ENCODE peak calls at places on chromosomes 4 and X, in five cellular contexts. L is GM13977, E is GM12864, G is H9, N is GM06990. Y is an unnamed sample.

GRCh38 chr4:184784628-184785257 is 41.0 kb downstream of the ACSL1 start:
- DNase-seq in L (no peak), E (no peak), G (no peak), N (no peak), Y (no peak)

GRCh38 chr4:78689700-78690318 is 86.3 kb upstream of the BMP2K start:
- DNase-seq in L (no peak), E (no peak), G (no peak), N (no peak), Y (no peak)

GRCh38 chr4:156336516-156336915 is 382.9 kb upstream of the CTSO start:
- DNase-seq in L (no peak), E (no peak), G (no peak), N (no peak), Y (no peak)

GRCh38 chrX:440636-441035 is 53.9 kb upstream of the PPP2R3B start:
- DNase-seq in L (no peak), E (no peak), G (no peak), N (no peak), Y (peak)

GRCh38 chr4:153318696-153319320 is 25.7 kb upstream of the MND1 start:
- DNase-seq in L (peak), E (no peak), G (no peak), N (no peak), Y (no peak)

GRCh38 chrX:11678174-11678573 is 12.5 kb upstream of the ARHGAP6 start:
- DNase-seq in L (no peak), E (no peak), G (no peak), N (no peak), Y (no peak)

GRCh38 chr4:85478576-85478975 is 3.6 kb downstream of the ARHGAP24 start:
- DNase-seq in L (no peak), E (no peak), G (no peak), N (no peak), Y (no peak)

GRCh38 chr4:26206339-26206738 is 114.5 kb upstream of the RBPJ start:
- DNase-seq in L (no peak), E (no peak), G (no peak), N (no peak), Y (no peak)

GRCh38 chrX:150507251-150507856 is 61.1 kb upstream of the MTM1 start:
- DNase-seq in L (no peak), E (no peak), G (peak), N (no peak), Y (no peak)

GRCh38 chr4:150302553-150302952 is 224.3 kb downstream of the DCLK2 start:
- DNase-seq in L (no peak), E (no peak), G (no peak), N (no peak), Y (no peak)

GRCh38 chrX:121260568-121261240 is 213.3 kb downstream of the GLUD2 start:
- DNase-seq in L (no peak), E (no peak), G (no peak), N (no peak), Y (no peak)

GRCh38 chr4:128573781-128574508 is 235.6 kb upstream of the JADE1 start:
- DNase-seq in L (no peak), E (no peak), G (no peak), N (no peak), Y (no peak)

GRCh38 chrX:2894885-2895292 is 34.2 kb downstream of the ARSD start:
- DNase-seq in L (no peak), E (no peak), G (no peak), N (no peak), Y (no peak)

GRCh38 chr4:181756451-181756850 is 486.8 kb upstream of the TENM3 start:
- DNase-seq in L (no peak), E (no peak), G (no peak), N (no peak), Y (no peak)

GRCh38 chr4:119656986-119657635 is 28.5 kb upstream of the PDE5A start:
- DNase-seq in L (no peak), E (no peak), G (no peak), N (no peak), Y (no peak)

GRCh38 chr4:86950835-86951525 is 16.2 kb downstream of the AFF1 start:
- DNase-seq in L (no peak), E (no peak), G (peak), N (no peak), Y (no peak)

GRCh38 chr4:34181891-34182290 is 2062.4 kb downstream of the ARAP2 start:
- DNase-seq in L (no peak), E (no peak), G (no peak), N (no peak), Y (no peak)

GRCh38 chr4:156794863-156795262 is 176.7 kb downstream of the PDGFC start:
- DNase-seq in L (no peak), E (no peak), G (no peak), N (no peak), Y (no peak)

GRCh38 chrX:41302293-41302868 is 31.6 kb upstream of the DDX3X start:
- DNase-seq in L (no peak), E (no peak), G (no peak), N (no peak), Y (no peak)

GRCh38 chrX:54824722-54825121 is 17.2 kb downstream of the MAGED2 start:
- DNase-seq in L (no peak), E (no peak), G (no peak), N (no peak), Y (no peak)

GRCh38 chrX:54826598-54826997 is 19.1 kb downstream of the MAGED2 start:
- DNase-seq in L (peak), E (no peak), G (no peak), N (no peak), Y (no peak)

GRCh38 chrX:54821310-54821709 is 13.8 kb downstream of the MAGED2 start:
- DNase-seq in L (no peak), E (no peak), G (no peak), N (no peak), Y (no peak)

GRCh38 chrX:54824195-54824594 is 16.6 kb downstream of the MAGED2 start:
- DNase-seq in L (no peak), E (no peak), G (no peak), N (no peak), Y (no peak)

DNA sequence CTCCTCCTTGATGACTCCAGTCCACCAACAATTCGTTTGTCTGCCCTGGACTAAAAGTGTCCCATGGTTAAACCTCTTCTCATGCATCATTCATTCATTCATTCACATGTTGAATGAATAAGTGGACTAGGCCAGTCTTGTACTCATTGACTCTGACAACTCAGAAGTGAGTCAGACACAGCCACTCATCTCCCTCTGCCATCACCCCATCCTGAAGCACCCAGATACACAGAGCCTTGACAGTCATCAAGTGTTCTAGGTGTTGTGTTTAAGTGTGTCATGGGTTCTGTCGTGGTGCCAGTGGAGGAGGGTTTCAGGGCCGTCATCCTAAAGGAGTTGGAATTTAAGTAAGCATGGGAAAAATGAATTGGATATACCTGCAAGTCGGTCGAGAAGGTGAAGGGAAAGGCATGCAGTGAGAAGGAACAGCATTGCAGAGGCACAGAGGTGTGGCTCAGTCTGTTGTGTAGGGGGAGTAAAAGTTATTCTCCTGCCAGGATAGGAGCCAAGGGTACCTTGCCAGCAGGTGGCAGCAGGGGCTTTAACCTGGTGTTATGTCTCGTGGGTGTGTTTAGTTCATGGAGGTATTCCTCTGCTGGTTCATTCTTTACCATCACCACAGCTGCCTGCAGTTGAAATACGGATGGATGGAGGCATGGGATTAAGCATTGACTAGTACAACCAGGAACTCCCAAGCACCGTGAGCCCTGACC is 18.3 kb downstream of the MAGED2 start:
- DNase-seq in L (peak), E (no peak), G (no peak), N (no peak), Y (no peak)
- TF ChIP-seq CTCF in L (no peak), E (peak), G (peak), N (peak), Y (no peak)

GRCh38 chrX:19593684-19594083 is 78.4 kb upstream of the MAP3K15 start:
- DNase-seq in L (no peak), E (no peak), G (no peak), N (no peak), Y (no peak)
- TF ChIP-seq CTCF in L (peak), E (peak), G (peak), N (peak), Y (peak)

GRCh38 chrX:7111518-7111917 is 36.0 kb upstream of the STS start:
- DNase-seq in L (no peak), E (no peak), G (no peak), N (no peak), Y (no peak)
- TF ChIP-seq CTCF in L (no peak), E (no peak), G (no peak), N (no peak), Y (no peak)

GRCh38 chrX:39927380-39927779 is 170.4 kb downstream of the BCOR start:
- DNase-seq in L (no peak), E (no peak), G (no peak), N (no peak), Y (no peak)
- TF ChIP-seq CTCF in L (no peak), E (no peak), G (no peak), N (no peak), Y (no peak)

GRCh38 chrX:13764765-13765164 is 30.2 kb downstream of the OFD1 start:
- DNase-seq in L (no peak), E (no peak), G (peak), N (no peak), Y (no peak)
- TF ChIP-seq CTCF in L (no peak), E (no peak), G (peak), N (no peak), Y (peak)

Y was measured in chondrocyte.